ENCODE peak calls at places on chromosome 13, in four cellular contexts. F is HepG2, Q is SK-N-SH, S is GM12878. A is an unnamed sample.

GRCh38 chr13:93628136-93628535 is 401.5 kb downstream of the GPC6 start:
- DNase-seq in F (no peak), Q (peak; percentile 9), S (no peak), A (no peak)

GRCh38 chr13:97192166-97192565 is 30.0 kb upstream of the MBNL2 start:
- DNase-seq in F (no peak), Q (no peak), S (no peak), A (no peak)

GRCh38 chr13:96898212-96898611 is 96.1 kb downstream of the OXGR1 start:
- DNase-seq in F (no peak), Q (no peak), S (no peak), A (no peak)

GRCh38 chr13:65638572-65639168 is 1591.5 kb downstream of the PCDH9 start:
- DNase-seq in F (peak; percentile 16), Q (peak; percentile 0), S (no peak), A (no peak)

GRCh38 chr13:109762791-109763190 is 23.6 kb downstream of the IRS2 start:
- DNase-seq in F (no peak), Q (no peak), S (no peak), A (no peak)

GRCh38 chr13:34731486-34731885 is 210.6 kb upstream of the NBEA start:
- DNase-seq in F (no peak), Q (no peak), S (no peak), A (no peak)

GRCh38 chr13:109146393-109146792 is 517.0 kb downstream of the MYO16 start:
- DNase-seq in F (no peak), Q (no peak), S (no peak), A (no peak)

GRCh38 chr13:101529419-101529818 is 76.9 kb downstream of the ITGBL1 start:
- DNase-seq in F (no peak), Q (no peak), S (no peak), A (no peak)

GRCh38 chr13:38819053-38819452 is 132.2 kb downstream of the FREM2 start:
- DNase-seq in F (no peak), Q (no peak), S (no peak), A (no peak)

GRCh38 chr13:111114362-111115050 is 604 bp upstream of the ARHGEF7 start:
- DNase-seq in F (no peak), Q (peak; percentile 77), S (no peak), A (no peak)

GRCh38 chr13:75263741-75264407 is 218.1 kb downstream of the TBC1D4 start:
- DNase-seq in F (no peak), Q (no peak), S (no peak), A (no peak)

GRCh38 chr13:99686157-99686572 is 184.9 kb downstream of the TM9SF2 start:
- DNase-seq in F (peak; percentile 58), Q (peak; percentile 66), S (no peak), A (no peak)

GRCh38 chr13:86446311-86446710 is 647.1 kb upstream of the SLITRK6 start:
- DNase-seq in F (no peak), Q (no peak), S (no peak), A (peak; percentile 38)

GRCh38 chr13:29239653-29240525 is 355.6 kb downstream of the SLC7A1 start:
- DNase-seq in F (no peak), Q (no peak), S (no peak), A (no peak)

GRCh38 chr13:51937320-51938290 is 73.6 kb downstream of the ATP7B start:
- DNase-seq in F (no peak), Q (no peak), S (no peak), A (no peak)

GRCh38 chr13:31968473-31968872 is 63.1 kb upstream of the FRY start:
- DNase-seq in F (no peak), Q (no peak), S (no peak), A (no peak)

GRCh38 chr13:107367258-107367657 is 799.3 kb upstream of the ARGLU1 start:
- DNase-seq in F (no peak), Q (no peak), S (no peak), A (no peak)

GRCh38 chr13:109345433-109345941 is 440.9 kb downstream of the IRS2 start:
- DNase-seq in F (no peak), Q (peak; percentile 75), S (no peak), A (no peak)

GRCh38 chr13:78317030-78317429 is 286.3 kb downstream of the POU4F1 start:
- DNase-seq in F (no peak), Q (peak; percentile 0), S (no peak), A (no peak)

GRCh38 chr13:50646070-50646469 is 197.4 kb downstream of the DLEU7 start:
- DNase-seq in F (no peak), Q (no peak), S (no peak), A (no peak)

GRCh38 chr13:46983881-46984280 is 87.0 kb upstream of the HTR2A start:
- DNase-seq in F (peak; percentile 32), Q (no peak), S (peak; percentile 82), A (no peak)

GRCh38 chr13:46403851-46404731 is 17.0 kb upstream of the RUBCNL start:
- DNase-seq in F (no peak), Q (no peak), S (no peak), A (no peak)

GRCh38 chr13:79837741-79838450 is 356.9 kb downstream of the NDFIP2 start:
- DNase-seq in F (no peak), Q (no peak), S (no peak), A (no peak)

GRCh38 chr13:46554971-46555370 is 2.0 kb downstream of the LRCH1 start:
- DNase-seq in F (no peak), Q (no peak), S (no peak), A (no peak)

GRCh38 chr13:24381539-24382265 is 72.3 kb downstream of the C1QTNF9 start:
- DNase-seq in F (no peak), Q (no peak), S (no peak), A (peak; percentile 45)

GRCh38 chr13:35208587-35208986 is 266.5 kb downstream of the NBEA start:
- DNase-seq in F (no peak), Q (no peak), S (no peak), A (no peak)

GRCh38 chr13:23384111-23384510 is 49.4 kb downstream of the SACS start:
- DNase-seq in F (no peak), Q (no peak), S (peak; percentile 82), A (no peak)

GRCh38 chr13:59119475-59119874 is 1044.3 kb downstream of the DIAPH3 start:
- DNase-seq in F (no peak), Q (no peak), S (no peak), A (no peak)

GRCh38 chr13:30870049-30870884 is 35.8 kb upstream of the MEDAG start:
- DNase-seq in F (no peak), Q (no peak), S (no peak), A (peak; percentile 67)

GRCh38 chr13:75481176-75482069 is 546 bp downstream of the TBC1D4 start:
- DNase-seq in F (no peak), Q (peak; percentile 78), S (no peak), A (peak; percentile 86)

DNA sequence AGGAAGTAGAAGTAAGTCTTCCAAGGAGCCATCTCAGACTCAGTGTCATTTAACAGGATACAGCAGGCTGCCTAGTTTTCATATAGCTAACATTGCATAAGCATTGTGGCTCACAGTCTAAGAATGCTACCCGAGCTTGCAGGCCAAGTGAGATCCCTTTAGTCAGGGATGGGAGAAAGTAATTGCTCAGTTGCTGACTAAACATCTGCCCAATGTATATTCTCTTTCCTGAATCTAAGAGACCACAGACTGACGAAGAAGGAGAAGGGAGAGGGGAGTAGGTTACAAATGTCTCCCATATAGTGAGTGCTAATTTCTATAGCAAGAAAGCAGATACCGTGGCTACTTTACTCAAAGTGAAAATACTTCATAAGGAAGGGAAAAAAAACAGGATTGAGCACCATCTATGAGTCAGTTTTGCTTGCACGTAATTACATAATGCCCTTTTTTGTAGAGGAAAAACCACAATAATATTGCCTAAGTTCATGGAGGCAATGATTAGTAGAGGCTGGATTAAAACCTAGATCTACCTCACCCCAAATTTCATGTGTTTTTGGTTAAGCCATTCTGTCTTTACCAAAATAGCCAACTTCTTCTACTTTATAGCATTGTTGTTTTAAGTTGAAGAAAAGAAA is 454.0 kb downstream of the COG6 start:
- DNase-seq in F (no peak), Q (no peak), S (no peak), A (no peak)
- TF ChIP-seq SIN3A in F (no peak), Q (no peak), S (no peak), A (no peak)

GRCh38 chr13:112752211-112752610 is 62.4 kb downstream of the ATP11A start:
- DNase-seq in F (no peak), Q (no peak), S (no peak), A (no peak)

GRCh38 chr13:112753868-112754267 is 64.0 kb downstream of the ATP11A start:
- DNase-seq in F (no peak), Q (no peak), S (no peak), A (no peak)

GRCh38 chr13:112751617-112752016 is 61.8 kb downstream of the ATP11A start:
- DNase-seq in F (no peak), Q (no peak), S (no peak), A (no peak)

GRCh38 chr13:112754281-112755025 is 64.6 kb downstream of the ATP11A start:
- DNase-seq in F (no peak), Q (no peak), S (no peak), A (no peak)

GRCh38 chr13:112752711-112753541 is 63.1 kb downstream of the ATP11A start:
- DNase-seq in F (no peak), Q (no peak), S (no peak), A (no peak)
- TF ChIP-seq USF2 in F (no peak), Q (no peak), S (no peak), A (no peak)

DNA sequence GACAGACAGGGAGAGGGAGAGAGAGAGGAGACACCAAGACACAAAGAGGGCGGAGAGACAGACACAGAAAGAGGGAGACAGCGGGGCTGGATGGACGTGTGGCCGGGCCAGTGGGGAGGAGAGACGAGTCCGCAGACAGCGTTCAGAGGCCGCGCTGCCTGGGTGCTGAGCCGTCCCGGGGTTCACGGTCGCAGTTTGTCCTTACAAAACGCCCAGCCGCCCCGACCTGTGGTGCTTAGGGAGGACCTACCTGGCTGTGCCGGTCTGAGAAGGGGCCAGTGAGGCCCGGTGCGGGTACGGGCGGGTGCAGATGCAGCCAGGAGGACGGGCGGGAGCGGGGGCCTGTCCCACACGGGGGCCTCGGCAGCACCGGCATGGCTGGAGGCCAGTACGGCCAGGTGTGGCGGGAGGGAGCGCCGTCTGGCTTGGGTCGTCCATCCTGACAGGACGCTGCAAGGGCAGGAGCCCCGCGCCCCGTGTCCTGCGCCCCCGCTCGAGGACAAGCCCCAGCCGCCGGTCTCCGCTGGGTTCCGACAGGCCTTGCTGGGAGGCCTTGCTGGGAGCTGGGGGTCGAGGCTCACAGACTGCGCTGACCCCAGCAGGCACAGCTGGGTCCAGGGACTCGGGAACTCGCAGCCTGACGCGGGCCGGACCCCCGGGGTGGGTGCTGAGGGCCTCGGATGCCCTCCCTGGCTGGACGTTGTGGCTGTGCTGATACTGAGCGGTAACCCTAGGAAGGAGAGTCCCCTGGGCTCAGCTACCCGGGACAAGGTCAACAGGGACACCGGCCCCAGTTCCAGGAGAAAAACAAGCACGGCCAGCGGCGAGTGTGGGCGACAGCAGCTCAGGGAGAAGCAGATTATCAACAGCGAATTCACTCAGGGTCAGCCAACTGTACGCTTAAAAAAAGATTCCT is 5.3 kb upstream of the PROZ start:
- DNase-seq in F (peak; percentile 36), Q (peak; percentile 65), S (no peak), A (peak; percentile 81)
- TF ChIP-seq TCF12 in F (peak; percentile 43), Q (no peak), S (no peak), A (no peak)

GRCh38 chr13:37340911-37341670 is 235.6 kb upstream of the CSNK1A1L start:
- DNase-seq in F (no peak), Q (no peak), S (no peak), A (no peak)
- TF ChIP-seq SIN3A in F (no peak), Q (no peak), S (no peak), A (no peak)

DNA sequence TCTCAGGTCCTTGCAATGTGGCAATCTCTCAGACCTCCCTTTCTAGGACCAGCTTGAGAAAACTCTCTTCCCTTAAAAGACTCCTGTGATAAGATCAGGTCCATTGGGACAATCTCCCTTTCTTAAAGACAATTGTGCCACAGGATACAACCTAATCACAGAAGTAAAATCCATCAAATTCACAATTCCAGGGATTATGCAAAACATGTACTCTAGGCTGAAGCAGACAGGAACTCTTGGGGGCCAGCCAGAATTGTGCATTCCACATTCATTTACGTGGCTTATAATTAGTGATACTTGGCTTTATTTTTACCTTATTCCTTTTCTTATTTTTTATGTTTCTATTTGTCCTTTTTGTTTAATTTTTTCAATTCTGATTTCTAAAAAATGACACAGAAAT is 257.9 kb downstream of the KLF12 start:
- DNase-seq in F (no peak), Q (no peak), S (no peak), A (no peak)
- TF ChIP-seq USF2 in F (no peak), Q (no peak), S (no peak), A (no peak)